ENCODE peak calls at places on chromosomes 11 and 22, in seven cellular contexts. One of them, this sample, is unnamed.
A peak's percentile ranks its signal among the peaks of the same experiment; 100 is the strongest.

GRCh38 chr22:35631597-35631996 is 14.5 kb upstream of the MB start:
- DNase-seq in K562: peak; percentile 56
- DNase-seq in HepG2: peak; percentile 60
- DNase-seq in H1: peak; percentile 85
- DNase-seq in SK-N-SH: peak; percentile 60
- DNase-seq in GM12878: no peak
- DNase-seq in HCT116: peak; percentile 65
- DNase-seq in this sample: no peak

GRCh38 chr22:39242809-39243442 is 1.9 kb downstream of the PDGFB start:
- DNase-seq in H1: peak; percentile 86
- DNase-seq in SK-N-SH: no peak
- DNase-seq in HepG2: peak; percentile 60
- DNase-seq in GM12878: no peak
- DNase-seq in HCT116: no peak
- DNase-seq in K562: no peak
- DNase-seq in this sample: no peak

GRCh38 chr11:34075178-34075820 is 23.8 kb downstream of the CAPRIN1 start:
- DNase-seq in SK-N-SH: no peak
- DNase-seq in H1: no peak
- DNase-seq in K562: no peak
- DNase-seq in GM12878: no peak
- DNase-seq in HepG2: no peak
- DNase-seq in HCT116: peak; percentile 60
- DNase-seq in this sample: no peak

GRCh38 chr11:2655834-2656622 is 43.8 kb downstream of the KCNQ1OT1 start:
- DNase-seq in H1: no peak
- DNase-seq in SK-N-SH: no peak
- DNase-seq in GM12878: no peak
- DNase-seq in HepG2: no peak
- DNase-seq in K562: no peak
- DNase-seq in HCT116: no peak
- DNase-seq in this sample: no peak

GRCh38 chr22:25162561-25162960 is 37.1 kb upstream of the CRYBB3 start:
- DNase-seq in HepG2: no peak
- DNase-seq in K562: no peak
- DNase-seq in SK-N-SH: no peak
- DNase-seq in GM12878: no peak
- DNase-seq in HCT116: no peak
- DNase-seq in H1: no peak
- DNase-seq in this sample: no peak

GRCh38 chr22:25409240-25409639 is 155.2 kb upstream of the GRK3 start:
- DNase-seq in K562: no peak
- DNase-seq in HepG2: no peak
- DNase-seq in HCT116: no peak
- DNase-seq in H1: no peak
- DNase-seq in GM12878: no peak
- DNase-seq in SK-N-SH: no peak
- DNase-seq in this sample: no peak

GRCh38 chr11:762421-763072 is 14.7 kb downstream of the GATD1 start:
- DNase-seq in SK-N-SH: peak; percentile 82
- DNase-seq in GM12878: no peak
- DNase-seq in K562: no peak
- DNase-seq in HepG2: no peak
- DNase-seq in HCT116: peak; percentile 72
- DNase-seq in H1: no peak
- DNase-seq in this sample: no peak

GRCh38 chr11:20342347-20343279 is 20.9 kb upstream of the HTATIP2 start:
- DNase-seq in HCT116: no peak
- DNase-seq in GM12878: no peak
- DNase-seq in K562: peak; percentile 71
- DNase-seq in HepG2: peak; percentile 61
- DNase-seq in SK-N-SH: no peak
- DNase-seq in H1: peak; percentile 72
- DNase-seq in this sample: peak; percentile 61

GRCh38 chr11:123671534-123671933 is 17.1 kb upstream of the SCN3B start:
- DNase-seq in K562: no peak
- DNase-seq in HepG2: no peak
- DNase-seq in HCT116: no peak
- DNase-seq in H1: no peak
- DNase-seq in GM12878: no peak
- DNase-seq in SK-N-SH: no peak
- DNase-seq in this sample: peak; percentile 36

GRCh38 chr11:123677510-123677909 is 23.1 kb upstream of the SCN3B start:
- DNase-seq in SK-N-SH: no peak
- DNase-seq in GM12878: no peak
- DNase-seq in H1: no peak
- DNase-seq in K562: no peak
- DNase-seq in HCT116: no peak
- DNase-seq in HepG2: no peak
- DNase-seq in this sample: no peak

GRCh38 chr11:123678246-123678645 is 23.8 kb upstream of the SCN3B start:
- DNase-seq in SK-N-SH: no peak
- DNase-seq in H1: no peak
- DNase-seq in GM12878: no peak
- DNase-seq in HCT116: no peak
- DNase-seq in HepG2: no peak
- DNase-seq in K562: no peak
- DNase-seq in this sample: no peak

GRCh38 chr11:123672568-123672967 is 18.1 kb upstream of the SCN3B start:
- DNase-seq in GM12878: no peak
- DNase-seq in HepG2: no peak
- DNase-seq in K562: no peak
- DNase-seq in H1: no peak
- DNase-seq in HCT116: no peak
- DNase-seq in SK-N-SH: peak; percentile 67
- DNase-seq in this sample: no peak

DNA sequence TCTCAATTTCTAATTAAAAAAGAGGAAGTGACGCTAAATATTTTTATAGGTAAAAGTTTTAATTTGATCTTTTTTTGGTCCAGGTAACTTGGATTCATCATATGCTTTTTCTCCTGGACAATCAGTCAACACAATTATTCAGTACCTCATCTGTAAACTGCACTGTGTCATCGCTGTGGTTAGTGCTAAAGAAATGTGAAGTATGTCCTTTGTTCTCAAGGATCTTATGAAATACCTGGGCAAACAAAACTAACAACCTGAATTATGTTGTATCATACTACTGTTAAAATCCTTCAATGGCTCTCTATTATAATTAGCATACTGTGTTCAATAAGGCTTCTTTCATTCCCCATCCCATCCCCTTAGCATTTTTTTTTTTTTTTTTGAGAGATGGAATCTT is 19.9 kb upstream of the SCN3B start:
- DNase-seq in SK-N-SH: no peak
- DNase-seq in HepG2: no peak
- DNase-seq in GM12878: no peak
- DNase-seq in K562: no peak
- DNase-seq in H1: no peak
- DNase-seq in HCT116: no peak
- DNase-seq in this sample: no peak
- TF ChIP-seq YY1 in SK-N-SH: no peak
- TF ChIP-seq YY1 in HepG2: no peak
- TF ChIP-seq YY1 in GM12878: no peak
- TF ChIP-seq YY1 in K562: no peak
- TF ChIP-seq YY1 in H1: no peak
- TF ChIP-seq YY1 in HCT116: no peak
- TF ChIP-seq YY1 in this sample: no peak

GRCh38 chr22:26887456-26887855 is 230.1 kb downstream of the MIAT start:
- DNase-seq in SK-N-SH: no peak
- DNase-seq in HCT116: no peak
- DNase-seq in K562: no peak
- DNase-seq in GM12878: no peak
- DNase-seq in H1: no peak
- DNase-seq in HepG2: no peak
- DNase-seq in this sample: no peak
- TF ChIP-seq YY1 in SK-N-SH: peak; percentile 36
- TF ChIP-seq YY1 in HCT116: no peak
- TF ChIP-seq YY1 in K562: no peak
- TF ChIP-seq YY1 in GM12878: no peak
- TF ChIP-seq YY1 in H1: no peak
- TF ChIP-seq YY1 in HepG2: no peak
- TF ChIP-seq YY1 in this sample: no peak

GRCh38 chr11:109121173-109121938 is 300.6 kb upstream of the C11orf87 start:
- DNase-seq in HCT116: no peak
- DNase-seq in GM12878: no peak
- DNase-seq in HepG2: no peak
- DNase-seq in K562: no peak
- DNase-seq in H1: no peak
- DNase-seq in SK-N-SH: no peak
- DNase-seq in this sample: no peak

GRCh38 chr11:109120341-109120740 is 301.6 kb upstream of the C11orf87 start:
- DNase-seq in SK-N-SH: no peak
- DNase-seq in GM12878: no peak
- DNase-seq in HepG2: no peak
- DNase-seq in HCT116: no peak
- DNase-seq in K562: no peak
- DNase-seq in H1: no peak
- DNase-seq in this sample: no peak

GRCh38 chr11:109123811-109124787 is 297.9 kb upstream of the C11orf87 start:
- DNase-seq in HCT116: no peak
- DNase-seq in GM12878: no peak
- DNase-seq in K562: no peak
- DNase-seq in SK-N-SH: no peak
- DNase-seq in H1: no peak
- DNase-seq in HepG2: no peak
- DNase-seq in this sample: no peak
- TF ChIP-seq YY1 in HCT116: no peak
- TF ChIP-seq YY1 in GM12878: no peak
- TF ChIP-seq YY1 in K562: no peak
- TF ChIP-seq YY1 in SK-N-SH: no peak
- TF ChIP-seq YY1 in H1: no peak
- TF ChIP-seq YY1 in HepG2: no peak
- TF ChIP-seq YY1 in this sample: no peak

DNA sequence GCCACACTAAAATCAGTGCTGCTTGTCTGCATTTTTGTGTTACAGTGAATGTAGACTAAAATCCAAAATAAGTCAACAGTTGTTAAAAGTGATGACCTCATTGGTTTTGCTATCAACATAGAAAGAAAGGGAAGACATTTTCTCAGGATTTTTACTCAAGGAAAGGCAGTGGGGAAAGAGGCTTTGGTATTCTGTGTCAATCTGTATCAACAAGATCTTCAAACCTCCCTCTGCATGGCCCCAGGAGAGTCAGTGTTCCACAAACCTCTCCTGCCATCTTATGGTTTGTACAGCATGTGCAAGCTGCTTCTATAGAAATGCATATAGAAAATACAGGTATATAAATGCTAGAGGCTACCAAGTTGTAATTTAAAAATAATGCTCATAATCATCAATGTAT is 13.8 kb upstream of the OR51M1 start:
- DNase-seq in HCT116: no peak
- DNase-seq in H1: no peak
- DNase-seq in GM12878: no peak
- DNase-seq in K562: peak; percentile 63
- DNase-seq in HepG2: no peak
- DNase-seq in SK-N-SH: peak; percentile 1
- DNase-seq in this sample: no peak
- TF ChIP-seq YY1 in HCT116: no peak
- TF ChIP-seq YY1 in H1: no peak
- TF ChIP-seq YY1 in GM12878: no peak
- TF ChIP-seq YY1 in K562: no peak
- TF ChIP-seq YY1 in HepG2: no peak
- TF ChIP-seq YY1 in SK-N-SH: no peak
- TF ChIP-seq YY1 in this sample: no peak

GRCh38 chr11:114109206-114110090 is 49.9 kb downstream of the ZBTB16 start:
- DNase-seq in K562: no peak
- DNase-seq in GM12878: no peak
- DNase-seq in H1: no peak
- DNase-seq in SK-N-SH: no peak
- DNase-seq in HCT116: no peak
- DNase-seq in HepG2: no peak
- DNase-seq in this sample: no peak
- TF ChIP-seq YY1 in K562: no peak
- TF ChIP-seq YY1 in GM12878: no peak
- TF ChIP-seq YY1 in H1: no peak
- TF ChIP-seq YY1 in SK-N-SH: no peak
- TF ChIP-seq YY1 in HCT116: no peak
- TF ChIP-seq YY1 in HepG2: no peak
- TF ChIP-seq YY1 in this sample: no peak

DNA sequence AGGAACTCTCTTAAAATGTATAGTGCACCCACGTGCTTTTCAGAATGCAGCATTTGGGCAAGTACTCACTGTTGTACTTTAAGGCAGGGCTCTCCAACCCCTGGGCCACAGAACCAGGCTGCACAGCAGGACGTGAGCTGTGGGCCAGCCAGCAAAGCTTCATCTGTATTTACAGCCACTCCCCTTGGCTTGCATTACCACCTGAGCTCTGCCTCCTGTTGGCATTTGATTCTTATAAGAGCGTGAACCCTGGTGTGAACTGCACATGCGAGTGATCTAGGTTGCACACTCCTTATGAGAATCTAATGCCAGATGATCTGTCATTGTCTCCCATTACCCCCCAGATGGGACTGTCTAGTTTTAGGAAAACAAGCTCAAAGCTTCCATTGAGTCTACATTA is 3.0 kb downstream of the C11orf58 start:
- DNase-seq in HepG2: no peak
- DNase-seq in H1: no peak
- DNase-seq in K562: no peak
- DNase-seq in GM12878: no peak
- DNase-seq in HCT116: no peak
- DNase-seq in SK-N-SH: no peak
- DNase-seq in this sample: no peak
- TF ChIP-seq YY1 in HepG2: no peak
- TF ChIP-seq YY1 in H1: no peak
- TF ChIP-seq YY1 in K562: no peak
- TF ChIP-seq YY1 in GM12878: no peak
- TF ChIP-seq YY1 in HCT116: no peak
- TF ChIP-seq YY1 in SK-N-SH: no peak
- TF ChIP-seq YY1 in this sample: no peak

DNA sequence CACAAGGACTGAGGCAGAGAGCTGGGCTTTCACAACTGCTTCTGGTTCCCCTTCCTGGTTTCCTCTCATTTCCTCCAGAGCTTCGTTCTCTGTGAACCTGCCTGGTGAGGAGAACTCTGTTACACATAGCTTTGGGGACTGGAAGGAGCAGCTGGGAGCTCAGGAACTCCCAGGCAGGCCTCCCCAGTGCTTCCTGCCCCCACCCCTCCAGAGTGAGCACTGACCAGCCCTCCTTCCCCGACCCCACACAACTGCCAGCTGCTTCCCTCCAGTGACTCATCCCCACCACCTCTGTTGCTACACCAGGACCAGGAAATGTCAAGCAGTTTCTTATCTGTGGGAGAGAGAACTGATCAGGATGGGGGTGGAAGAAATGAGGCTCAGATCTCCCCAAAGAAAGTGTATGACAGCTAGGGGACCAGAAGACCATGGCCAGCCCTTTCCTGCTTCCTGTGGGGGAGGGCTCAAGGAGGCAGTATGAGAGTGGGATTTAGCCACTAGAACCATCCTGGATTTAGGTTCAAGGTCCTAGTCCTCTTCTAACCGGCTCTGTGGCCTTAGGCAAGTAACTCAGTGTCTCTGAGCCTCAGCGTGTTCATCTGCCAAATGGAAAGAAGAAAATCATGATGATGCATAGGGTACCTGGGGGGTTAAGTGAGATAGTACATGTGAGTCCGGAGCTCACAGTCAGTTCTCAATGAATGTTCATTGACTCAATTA is 4.5 kb upstream of the TP53I11 start:
- DNase-seq in GM12878: no peak
- DNase-seq in H1: no peak
- DNase-seq in HepG2: no peak
- DNase-seq in K562: peak; percentile 61
- DNase-seq in SK-N-SH: no peak
- DNase-seq in HCT116: no peak
- DNase-seq in this sample: no peak
- TF ChIP-seq YY1 in GM12878: no peak
- TF ChIP-seq YY1 in H1: no peak
- TF ChIP-seq YY1 in HepG2: no peak
- TF ChIP-seq YY1 in K562: no peak
- TF ChIP-seq YY1 in SK-N-SH: no peak
- TF ChIP-seq YY1 in HCT116: no peak
- TF ChIP-seq YY1 in this sample: no peak